ENCODE peak calls at places on chromosomes 2 and 18, in six cellular contexts. R, J, Z, T, O and K are unnamed samples.

GRCh38 chr2:208359632-208359986 is 47.0 kb upstream of the PTH2R start:
- DNase-seq in R (peak), J (no peak), Z (no peak), T (no peak), O (no peak), K (no peak)

GRCh38 chr2:121999273-121999672 is 243.8 kb downstream of the TSN start:
- DNase-seq in R (no peak), J (no peak), Z (peak), T (no peak), O (peak), K (peak)

GRCh38 chr18:26549486-26550435 is 1.4 kb upstream of the KCTD1 start:
- DNase-seq in R (peak), J (peak), Z (peak), T (no peak), O (peak), K (peak)

GRCh38 chr2:70868970-70869369 is 33.4 kb upstream of the CD207 start:
- DNase-seq in R (no peak), J (no peak), Z (no peak), T (no peak), O (no peak), K (no peak)

GRCh38 chr18:74528478-74528877 is 5.8 kb upstream of the CNDP1 start:
- DNase-seq in R (no peak), J (no peak), Z (no peak), T (no peak), O (no peak), K (no peak)

GRCh38 chr2:60764736-60765534 is 8.9 kb downstream of the PAPOLG start:
- DNase-seq in R (no peak), J (no peak), Z (no peak), T (no peak), O (no peak), K (peak)

GRCh38 chr2:25897500-25897899 is 19.2 kb upstream of the ASXL2 start:
- DNase-seq in R (peak), J (no peak), Z (no peak), T (no peak), O (no peak), K (no peak)

GRCh38 chr2:10481055-10481665 is 33.0 kb upstream of the ODC1 start:
- DNase-seq in R (peak), J (no peak), Z (no peak), T (no peak), O (no peak), K (no peak)

GRCh38 chr2:178734518-178734917 is 72.7 kb downstream of the TTN start:
- DNase-seq in R (no peak), J (no peak), Z (no peak), T (no peak), O (no peak), K (no peak)

GRCh38 chr2:172864182-172864581 is 128.5 kb downstream of the RAPGEF4 start:
- DNase-seq in R (peak), J (peak), Z (no peak), T (no peak), O (peak), K (peak)

GRCh38 chr18:21179590-21180220 is 62.3 kb upstream of the GREB1L start:
- DNase-seq in R (no peak), J (no peak), Z (peak), T (peak), O (peak), K (peak)

GRCh38 chr2:162074937-162075688 is 1.1 kb upstream of the DPP4 start:
- DNase-seq in R (no peak), J (no peak), Z (peak), T (no peak), O (no peak), K (no peak)

GRCh38 chr2:140273958-140274357 is 1493.8 kb upstream of the NXPH2 start:
- DNase-seq in R (no peak), J (no peak), Z (no peak), T (no peak), O (no peak), K (no peak)

GRCh38 chr2:229417906-229418305 is 146.8 kb upstream of the PID1 start:
- DNase-seq in R (no peak), J (no peak), Z (no peak), T (no peak), O (no peak), K (no peak)

GRCh38 chr2:120765911-120766757 is 30.5 kb downstream of the GLI2 start:
- DNase-seq in R (peak), J (peak), Z (peak), T (peak), O (peak), K (peak)

GRCh38 chr2:54497738-54498680 is 41.9 kb downstream of the SPTBN1 start:
- DNase-seq in R (no peak), J (no peak), Z (peak), T (no peak), O (no peak), K (peak)

GRCh38 chr2:53508667-53509066 is 258.9 kb upstream of the CHAC2 start:
- DNase-seq in R (no peak), J (no peak), Z (no peak), T (no peak), O (no peak), K (no peak)

GRCh38 chr18:75612491-75612890 is 185.0 kb upstream of the SMIM21 start:
- DNase-seq in R (no peak), J (no peak), Z (no peak), T (no peak), O (peak), K (no peak)

GRCh38 chr18:46518438-46518837 is 138.6 kb downstream of the LOXHD1 start:
- DNase-seq in R (no peak), J (peak), Z (no peak), T (no peak), O (no peak), K (no peak)

GRCh38 chr2:10300997-10301945 is 1.4 kb upstream of the HPCAL1 start:
- DNase-seq in R (no peak), J (peak), Z (no peak), T (no peak), O (no peak), K (no peak)

GRCh38 chr2:4674007-4674406 is 970.6 kb downstream of the DCDC2C start:
- DNase-seq in R (no peak), J (no peak), Z (no peak), T (no peak), O (no peak), K (no peak)

GRCh38 chr2:102792538-102793208 is 30.8 kb downstream of the TMEM182 start:
- DNase-seq in R (no peak), J (no peak), Z (no peak), T (no peak), O (no peak), K (no peak)

GRCh38 chr2:10919776-10920606 is 8.3 kb downstream of the KCNF1 start:
- DNase-seq in R (peak), J (no peak), Z (no peak), T (no peak), O (no peak), K (no peak)

GRCh38 chr2:193228276-193228675 is 1033.5 kb upstream of the TMEFF2 start:
- DNase-seq in R (no peak), J (no peak), Z (no peak), T (no peak), O (no peak), K (no peak)

GRCh38 chr2:55883339-55883738 is 40.2 kb downstream of the EFEMP1 start:
- DNase-seq in R (no peak), J (no peak), Z (no peak), T (no peak), O (no peak), K (peak)

GRCh38 chr2:179652296-179652695 is 209.1 kb downstream of the ZNF385B start:
- DNase-seq in R (no peak), J (no peak), Z (no peak), T (no peak), O (no peak), K (no peak)

GRCh38 chr2:31660812-31661335 is 80.1 kb upstream of the SRD5A2 start:
- DNase-seq in R (no peak), J (no peak), Z (no peak), T (no peak), O (no peak), K (no peak)

GRCh38 chr18:40866013-40866644 is 1088.9 kb upstream of the PIK3C3 start:
- DNase-seq in R (no peak), J (no peak), Z (peak), T (no peak), O (no peak), K (no peak)

GRCh38 chr2:202375006-202375610 is 1.0 kb upstream of the BMPR2 start:
- DNase-seq in R (peak), J (peak), Z (peak), T (peak), O (peak), K (peak)

GRCh38 chr2:67727623-67728022 is 330.5 kb downstream of the ETAA1 start:
- DNase-seq in R (no peak), J (no peak), Z (no peak), T (no peak), O (no peak), K (no peak)

GRCh38 chr2:67729474-67729873 is 332.3 kb downstream of the ETAA1 start:
- DNase-seq in R (no peak), J (no peak), Z (no peak), T (no peak), O (no peak), K (no peak)

DNA sequence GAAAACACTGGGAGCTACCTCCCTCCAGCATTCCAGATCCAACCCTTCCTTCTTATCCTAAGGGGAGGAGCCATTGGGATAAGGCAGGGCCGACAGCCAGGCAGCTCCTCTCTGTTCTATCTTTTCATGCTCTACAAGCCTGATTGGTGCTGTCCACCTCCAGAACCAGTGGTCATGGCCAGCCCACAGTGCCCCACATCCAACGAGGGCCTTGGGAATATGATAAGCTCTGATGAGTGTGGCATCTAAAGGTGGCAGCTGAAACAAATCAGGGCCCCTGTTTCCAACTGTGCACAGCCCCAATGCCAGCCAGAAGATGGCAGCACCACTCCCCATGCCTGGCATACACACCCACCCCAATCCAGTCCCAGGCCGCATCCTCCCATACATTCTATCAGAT is 329.3 kb downstream of the C1D start:
- DNase-seq in R (peak), J (peak), Z (no peak), T (no peak), O (peak), K (peak)
- TF ChIP-seq CTCF in R (peak), J (peak), Z (peak), T (peak), O (peak), K (peak)

GRCh38 chr2:238440331-238440730 is 13.6 kb downstream of the ASB1 start:
- DNase-seq in R (no peak), J (no peak), Z (no peak), T (no peak), O (no peak), K (no peak)
- H3K4me3 ChIP-seq in R (no peak), J (no peak), Z (no peak), T (no peak), O (no peak), K (no peak)

GRCh38 chr2:144032566-144032965 is 487.4 kb downstream of the ZEB2 start:
- DNase-seq in R (no peak), J (no peak), Z (peak), T (no peak), O (peak), K (peak)

GRCh38 chr2:144026679-144027078 is 493.2 kb downstream of the ZEB2 start:
- DNase-seq in R (no peak), J (no peak), Z (no peak), T (no peak), O (no peak), K (no peak)

DNA sequence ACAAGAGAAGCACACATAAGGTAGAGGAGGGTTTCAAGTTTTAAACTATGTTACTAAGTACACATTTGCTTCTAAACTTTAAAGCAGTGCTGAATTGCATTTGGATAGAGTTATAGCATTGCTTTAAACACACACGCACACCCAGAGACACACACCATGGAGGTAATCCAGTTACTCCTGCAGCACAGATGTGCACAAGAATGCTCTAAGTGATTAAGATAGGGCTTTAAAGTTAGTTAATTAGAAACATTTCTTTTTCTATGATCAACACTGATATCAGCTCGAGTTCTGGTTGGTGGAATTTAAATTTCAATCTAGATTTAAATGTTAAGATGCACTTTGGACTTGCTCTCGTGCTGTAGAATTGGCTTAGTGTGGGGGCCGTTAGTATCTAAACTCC is 492.3 kb downstream of the ZEB2 start:
- DNase-seq in R (no peak), J (no peak), Z (peak), T (no peak), O (no peak), K (no peak)
- TF ChIP-seq CTCF in R (no peak), J (no peak), Z (no peak), T (no peak), O (no peak), K (no peak)

GRCh38 chr18:77304263-77304662 is 54.6 kb downstream of the GALR1 start:
- DNase-seq in R (no peak), J (no peak), Z (no peak), T (no peak), O (no peak), K (no peak)

GRCh38 chr18:77300579-77300978 is 50.9 kb downstream of the GALR1 start:
- DNase-seq in R (no peak), J (no peak), Z (no peak), T (no peak), O (no peak), K (no peak)

GRCh38 chr18:77297919-77298571 is 48.4 kb downstream of the GALR1 start:
- DNase-seq in R (no peak), J (no peak), Z (no peak), T (no peak), O (no peak), K (no peak)

GRCh38 chr18:77305676-77306075 is 56.0 kb downstream of the GALR1 start:
- DNase-seq in R (no peak), J (no peak), Z (no peak), T (no peak), O (no peak), K (no peak)

GRCh38 chr18:77299706-77300105 is 50.1 kb downstream of the GALR1 start:
- DNase-seq in R (no peak), J (no peak), Z (no peak), T (no peak), O (no peak), K (no peak)
- H3K4me3 ChIP-seq in R (no peak), J (no peak), Z (no peak), T (no peak), O (no peak), K (no peak)

GRCh38 chr2:14641116-14641515 is 8.6 kb downstream of the LRATD1 start:
- DNase-seq in R (no peak), J (no peak), Z (no peak), T (no peak), O (no peak), K (no peak)

GRCh38 chr2:14647714-14648113 is 15.2 kb downstream of the LRATD1 start:
- DNase-seq in R (no peak), J (no peak), Z (no peak), T (no peak), O (no peak), K (no peak)

GRCh38 chr2:14638488-14638887 is 6.0 kb downstream of the LRATD1 start:
- DNase-seq in R (no peak), J (no peak), Z (no peak), T (no peak), O (no peak), K (no peak)

DNA sequence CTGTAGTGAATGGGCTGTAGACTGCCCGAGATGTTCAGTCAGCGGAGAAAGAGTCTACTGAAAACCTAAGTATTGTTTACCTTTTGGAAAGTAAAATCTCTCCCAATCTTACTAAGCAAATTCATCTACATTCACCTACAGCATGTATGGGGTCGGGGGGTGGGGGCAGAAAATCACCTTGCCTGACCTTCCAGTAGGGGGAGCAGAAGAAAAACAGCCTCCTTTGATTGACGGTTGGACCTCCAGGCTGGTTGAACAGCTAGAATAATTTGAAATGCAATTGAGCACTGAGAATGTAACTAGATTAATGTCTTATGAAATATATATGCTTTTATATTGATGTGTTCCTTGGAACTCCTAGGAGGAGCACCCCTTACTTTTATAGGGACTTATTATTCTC is 10.0 kb downstream of the LRATD1 start:
- DNase-seq in R (no peak), J (no peak), Z (no peak), T (no peak), O (no peak), K (no peak)
- TF ChIP-seq CTCF in R (no peak), J (no peak), Z (peak), T (no peak), O (peak), K (no peak)

DNA sequence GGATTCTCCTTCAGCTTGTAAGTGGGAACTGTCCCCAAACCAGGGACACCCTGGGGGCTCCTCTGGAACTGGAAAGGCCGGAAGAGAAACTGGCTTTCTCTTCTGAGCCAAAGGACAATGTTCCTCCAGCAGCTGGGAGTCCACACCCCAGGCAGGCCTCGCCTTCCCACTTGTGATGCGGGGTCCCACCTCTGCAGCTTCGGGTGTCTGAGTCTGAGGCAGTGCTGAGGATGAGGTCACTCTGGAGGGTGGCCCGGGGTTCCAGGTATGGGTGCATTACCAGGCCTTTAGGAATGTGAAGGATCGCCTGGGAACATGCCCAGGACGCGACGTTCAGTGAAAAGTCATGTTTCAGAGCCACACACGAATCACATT is 18.2 kb upstream of the BOK start:
- DNase-seq in R (peak), J (no peak), Z (no peak), T (no peak), O (no peak), K (no peak)
- H3K4me3 ChIP-seq in R (peak), J (no peak), Z (no peak), T (no peak), O (no peak), K (peak)

DNA sequence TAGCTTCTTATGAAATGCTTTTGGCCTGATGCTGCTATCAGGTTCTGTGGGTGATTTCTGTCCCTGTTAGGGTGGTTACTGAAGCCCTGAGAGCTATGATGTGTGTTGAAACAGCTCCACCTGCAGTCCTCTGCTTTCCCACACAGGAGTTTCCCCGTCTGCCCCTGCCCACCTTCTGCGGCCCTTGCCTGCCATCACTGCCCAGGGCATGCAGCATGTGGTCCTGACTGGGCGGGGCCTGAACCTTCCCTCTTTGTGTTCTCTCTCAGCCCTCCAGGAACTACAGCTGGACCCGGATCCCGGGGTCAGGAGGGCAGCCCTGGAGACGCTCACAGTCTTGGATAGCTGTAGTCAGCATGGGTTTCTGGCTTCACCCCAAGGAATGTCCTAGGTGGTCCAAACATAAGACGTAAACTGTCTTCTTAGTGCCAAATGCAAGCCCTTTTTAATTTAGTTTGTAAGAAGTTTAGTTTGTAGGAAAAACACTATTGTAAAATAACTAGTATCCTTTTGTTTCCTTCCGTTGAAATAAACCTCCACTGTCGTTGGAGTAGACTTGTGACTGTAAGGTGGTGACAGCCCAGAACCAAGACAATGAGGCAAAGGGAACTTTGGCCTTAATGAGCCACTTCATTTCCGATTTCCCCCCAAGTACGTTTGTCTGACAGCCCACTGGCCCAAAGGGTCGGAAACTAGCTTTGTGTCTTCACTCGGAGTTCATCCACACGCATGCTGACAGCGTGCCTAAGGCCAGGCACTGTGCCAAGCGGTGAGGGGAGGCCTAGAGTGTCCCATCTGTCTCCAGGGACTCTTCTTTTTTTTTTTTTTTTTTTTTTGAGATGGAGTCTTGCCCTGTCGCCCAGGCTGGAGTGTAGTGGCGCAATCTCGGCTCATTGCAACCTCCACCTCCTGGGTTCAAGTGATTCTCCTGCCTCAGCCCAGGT is 21.2 kb downstream of the HJURP start:
- DNase-seq in R (peak), J (no peak), Z (no peak), T (peak), O (peak), K (peak)
- TF ChIP-seq CTCF in R (no peak), J (peak), Z (no peak), T (peak), O (peak), K (peak)

DNA sequence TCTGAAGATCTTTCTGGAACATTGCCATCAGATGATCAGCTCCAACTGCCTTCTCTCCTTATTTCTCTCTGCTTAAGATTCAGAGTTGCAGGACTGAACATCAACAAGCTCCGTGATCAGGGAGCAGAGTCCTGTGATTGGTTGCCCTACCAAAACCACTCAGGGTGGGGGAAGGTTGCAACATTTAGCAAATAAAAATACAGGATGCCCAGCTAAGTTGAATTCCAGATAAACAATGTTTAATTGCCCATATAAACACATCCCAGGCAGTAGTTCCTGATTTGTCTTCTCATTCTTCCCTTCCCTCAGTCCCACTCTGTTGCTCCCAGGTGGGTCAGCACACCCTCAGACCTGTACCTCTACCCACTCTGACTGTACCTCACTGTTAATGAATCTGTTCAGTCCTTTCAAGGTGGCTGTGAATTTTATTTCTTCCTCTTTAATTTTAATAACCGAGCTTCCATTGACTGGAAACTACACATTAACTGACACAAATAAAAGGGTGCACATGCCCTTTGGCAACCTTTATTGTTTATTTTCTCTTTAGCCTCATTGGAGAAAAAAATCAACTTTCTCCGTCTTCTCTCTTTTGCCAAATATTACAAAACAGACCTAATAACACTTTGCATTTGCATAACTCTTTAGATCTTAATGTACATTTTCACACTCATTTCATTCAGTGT is 167.1 kb upstream of the PKDCC start:
- DNase-seq in R (no peak), J (peak), Z (no peak), T (no peak), O (no peak), K (peak)
- H3K4me3 ChIP-seq in R (no peak), J (no peak), Z (no peak), T (no peak), O (no peak), K (no peak)